ENCODE peak calls at places on chromosomes 6 and 20, in four cellular contexts. M is A549, X is K562, R is tibial nerve. O is an unnamed sample.
A peak's percentile ranks its signal among the peaks of the same experiment; 100 is the strongest.

GRCh38 chr6:50305660-50306059 is 255.9 kb upstream of the DEFB112 start:
- DNase-seq in R (no peak), X (no peak), M (peak; percentile 1), O (no peak)

GRCh38 chr6:39353698-39354315 is 31.3 kb upstream of the KCNK16 start:
- DNase-seq in R (no peak), M (no peak), X (no peak), O (no peak)

GRCh38 chr20:43725666-43726065 is 1.1 kb downstream of the GTSF1L start:
- DNase-seq in X (no peak), M (no peak), R (no peak), O (no peak)

GRCh38 chr6:43287717-43288679 is 10.1 kb upstream of the SLC22A7 start:
- DNase-seq in R (no peak), X (no peak), M (no peak), O (no peak)

GRCh38 chr20:54084727-54085368 is 14.5 kb upstream of the BCAS1 start:
- DNase-seq in X (no peak), M (peak; percentile 86), R (no peak), O (no peak)

GRCh38 chr6:83536034-83536646 is 23.8 kb downstream of the PRSS35 start:
- DNase-seq in M (peak; percentile 52), X (peak; percentile 57), R (peak; percentile 43), O (peak; percentile 50)

GRCh38 chr6:11975353-11975977 is 36.6 kb upstream of the HIVEP1 start:
- DNase-seq in R (no peak), X (peak; percentile 33), M (no peak), O (no peak)

GRCh38 chr6:41581381-41581991 is 35.3 kb downstream of the FOXP4 start:
- DNase-seq in R (no peak), X (no peak), M (peak; percentile 81), O (no peak)

GRCh38 chr20:59785986-59786753 is 147.3 kb downstream of the SYCP2 start:
- DNase-seq in M (no peak), R (no peak), X (no peak), O (no peak)

GRCh38 chr20:20441259-20441658 is 73.4 kb downstream of the INSM1 start:
- DNase-seq in R (no peak), X (no peak), M (no peak), O (peak; percentile 6)

GRCh38 chr6:43096451-43097097 is 20.5 kb downstream of the PTK7 start:
- DNase-seq in R (no peak), X (no peak), M (no peak), O (no peak)

GRCh38 chr6:167679137-167679736 is 147.5 kb upstream of the AFDN start:
- DNase-seq in R (no peak), M (no peak), X (no peak), O (no peak)

GRCh38 chr6:47288245-47289090 is 21.2 kb downstream of the TNFRSF21 start:
- DNase-seq in R (no peak), M (no peak), X (no peak), O (no peak)

GRCh38 chr6:144702781-144703180 is 417.6 kb downstream of the UTRN start:
- DNase-seq in X (no peak), R (no peak), M (no peak), O (no peak)

GRCh38 chr6:5302220-5302946 is 41.1 kb downstream of the FARS2 start:
- DNase-seq in M (no peak), R (no peak), X (peak; percentile 43), O (peak; percentile 64)

GRCh38 chr20:46978871-46979536 is 84.4 kb downstream of the EYA2 start:
- DNase-seq in R (no peak), M (no peak), X (no peak), O (no peak)

GRCh38 chr6:80210618-80211017 is 104.1 kb downstream of the BCKDHB start:
- DNase-seq in X (no peak), R (no peak), M (no peak), O (peak; percentile 10)

GRCh38 chr6:34229877-34230276 is 6.8 kb upstream of the HMGA1 start:
- DNase-seq in X (no peak), R (peak; percentile 5), M (no peak), O (no peak)

GRCh38 chr20:36102809-36103596 is 51.5 kb upstream of the EPB41L1 start:
- DNase-seq in R (no peak), M (peak; percentile 35), X (no peak), O (no peak)
- TF ChIP-seq POLR2A in R (no peak), M (no peak), X (no peak), O (no peak)

DNA sequence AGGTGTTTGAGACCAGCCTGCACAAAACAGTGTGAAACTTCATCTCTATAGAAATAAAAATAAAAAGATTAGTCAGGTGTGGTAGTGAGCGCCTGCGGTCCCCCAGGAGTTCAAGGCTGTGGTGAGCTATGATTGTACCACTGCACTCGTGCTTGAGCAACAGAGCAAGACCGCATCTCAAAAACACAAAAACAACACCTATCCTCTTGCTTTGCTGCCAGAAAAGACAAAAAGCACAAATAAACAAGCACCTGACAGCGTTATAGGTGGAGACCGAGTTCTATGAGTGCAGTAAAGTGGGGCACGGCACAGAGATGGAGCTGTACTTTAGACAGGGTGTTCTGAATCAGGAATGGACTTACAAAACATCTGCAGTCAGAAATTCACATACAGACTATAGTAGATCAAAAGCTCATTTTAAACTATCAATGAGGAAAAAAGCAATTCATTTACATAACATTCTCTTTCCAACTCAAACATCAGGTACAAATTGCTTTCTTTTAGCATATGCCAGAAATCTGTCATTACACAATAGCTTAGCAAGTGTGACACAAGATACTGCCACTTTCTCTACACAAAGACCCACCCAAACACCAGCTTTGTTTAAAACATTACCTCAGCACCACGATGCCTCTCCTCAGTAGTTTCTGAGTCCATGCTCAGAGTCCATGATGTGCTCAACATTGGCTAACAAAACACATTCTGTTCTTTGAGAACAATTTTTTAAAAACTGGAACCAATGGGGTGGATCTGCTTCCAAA is 10.1 kb downstream of the EZR start:
- DNase-seq in R (no peak), M (no peak), X (no peak), O (no peak)
- TF ChIP-seq POLR2A in R (no peak), M (no peak), X (no peak), O (no peak)

GRCh38 chr6:24402697-24403500 is at the start of gene MRS2:
- DNase-seq in M (peak; percentile 86), R (peak; percentile 61), X (peak; percentile 79), O (peak; percentile 83)
- TF ChIP-seq POLR2A in M (peak; percentile 94), R (peak; percentile 66), X (peak; percentile 95), O (peak; percentile 74)

GRCh38 chr20:50728981-50729874 is 2.2 kb upstream of the PARD6B start:
- DNase-seq in M (peak; percentile 55), R (no peak), X (no peak), O (peak; percentile 41)

GRCh38 chr20:50731930-50732690 is 730 bp downstream of the PARD6B start:
- DNase-seq in M (peak; percentile 41), R (no peak), X (no peak), O (peak; percentile 55)

GRCh38 chr20:50729925-50730764 is 1.2 kb upstream of the PARD6B start:
- DNase-seq in M (peak; percentile 51), R (no peak), X (no peak), O (peak; percentile 49)

GRCh38 chr20:50731055-50731929 is at the start of gene PARD6B:
- DNase-seq in M (peak; percentile 100), R (peak; percentile 92), X (peak; percentile 99), O (peak; percentile 99)

GRCh38 chr20:50730765-50731054 is 670 bp upstream of the PARD6B start:
- DNase-seq in R (no peak), M (no peak), X (no peak), O (no peak)
- TF ChIP-seq POLR2A in R (no peak), M (peak; percentile 56), X (peak; percentile 13), O (no peak)

GRCh38 chr6:31356946-31357466 is at the start of gene HLA-B:
- DNase-seq in R (peak; percentile 81), X (no peak), M (peak; percentile 33), O (peak; percentile 88)
- TF ChIP-seq POLR2A in R (no peak), X (no peak), M (no peak), O (peak; percentile 54)

DNA sequence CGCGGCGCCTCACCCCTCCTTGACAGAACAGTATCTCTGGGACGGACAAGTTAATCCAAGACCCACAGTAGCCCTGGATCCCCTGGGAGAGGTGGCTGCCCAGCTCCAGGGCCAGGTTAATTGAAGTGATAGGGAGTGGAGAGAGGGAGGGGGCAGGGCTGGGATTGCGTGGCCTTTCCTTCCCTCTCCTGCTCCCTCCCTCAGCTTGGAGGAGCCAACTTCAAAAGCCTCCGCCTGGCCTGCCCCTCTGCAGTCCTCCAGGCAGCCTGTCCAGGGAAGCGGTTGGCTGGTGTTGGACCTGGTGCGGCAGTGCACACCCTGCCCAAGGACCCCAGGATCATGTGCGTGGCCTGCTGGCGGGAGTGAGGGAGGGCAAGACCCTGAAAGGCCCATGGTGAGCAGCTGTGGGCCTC is at the start of gene C20orf204:
- DNase-seq in X (peak; percentile 60), M (no peak), R (no peak), O (no peak)
- TF ChIP-seq POLR2A in X (no peak), M (no peak), R (no peak), O (no peak)